ENCODE peak calls at places on chromosome 13, in four cellular contexts. P is bronchial epithelial cell, I is omental fat pad, O is neural crest cell. C is an unnamed sample.

GRCh38 chr13:107244241-107244640 is 676.3 kb upstream of the ARGLU1 start:
- DNase-seq in P (no peak), I (no peak), O (no peak), C (no peak)

GRCh38 chr13:37515226-37515625 is 83.3 kb downstream of the POSTN start:
- DNase-seq in P (no peak), I (no peak), O (no peak), C (no peak)

GRCh38 chr13:75384881-75385707 is 96.9 kb downstream of the TBC1D4 start:
- DNase-seq in P (no peak), I (no peak), O (no peak), C (no peak)

GRCh38 chr13:43676320-43676719 is 110.5 kb downstream of the ENOX1 start:
- DNase-seq in P (no peak), I (no peak), O (no peak), C (no peak)

GRCh38 chr13:27170521-27171243 is 929 bp downstream of the USP12 start:
- DNase-seq in P (no peak), I (no peak), O (peak; percentile 71), C (no peak)

GRCh38 chr13:108463365-108463764 is 166.0 kb upstream of the MYO16 start:
- DNase-seq in P (peak; percentile 98), I (no peak), O (no peak), C (peak; percentile 43)

GRCh38 chr13:113021391-113021790 is 52.4 kb downstream of the MCF2L start:
- DNase-seq in P (no peak), I (no peak), O (no peak), C (no peak)

GRCh38 chr13:19845758-19846157 is 17.7 kb downstream of the ZMYM5 start:
- DNase-seq in P (peak; percentile 98), I (no peak), O (no peak), C (peak; percentile 83)

GRCh38 chr13:27424246-27425150 is at the start of gene GTF3A:
- DNase-seq in P (peak; percentile 64), I (peak; percentile 51), O (peak; percentile 75), C (peak; percentile 65)

GRCh38 chr13:90547272-90547790 is 800.2 kb upstream of the MIR17HG start:
- DNase-seq in P (no peak), I (no peak), O (no peak), C (no peak)

GRCh38 chr13:91133941-91134772 is 213.3 kb upstream of the MIR17HG start:
- DNase-seq in P (peak; percentile 73), I (no peak), O (peak; percentile 53), C (no peak)

GRCh38 chr13:39422845-39423565 is 180.0 kb downstream of the LHFPL6 start:
- DNase-seq in P (peak; percentile 4), I (no peak), O (no peak), C (no peak)

GRCh38 chr13:64369121-64369520 is 2861.0 kb downstream of the PCDH9 start:
- DNase-seq in P (peak; percentile 8), I (no peak), O (no peak), C (no peak)

GRCh38 chr13:41454170-41454569 is 3.2 kb upstream of the RGCC start:
- DNase-seq in P (no peak), I (no peak), O (no peak), C (no peak)
- TF ChIP-seq CTCF in P (no peak), I (no peak), O (no peak), C (no peak)

GRCh38 chr13:98484289-98485219 is 92.4 kb downstream of the STK24 start:
- DNase-seq in P (peak; percentile 99), I (peak; percentile 77), O (peak; percentile 26), C (peak; percentile 82)

GRCh38 chr13:98485561-98485960 is 91.3 kb downstream of the STK24 start:
- DNase-seq in P (no peak), I (no peak), O (no peak), C (no peak)

GRCh38 chr13:98481511-98481951 is 95.4 kb downstream of the STK24 start:
- DNase-seq in P (no peak), I (no peak), O (no peak), C (no peak)

GRCh38 chr13:98482476-98483444 is 94.1 kb downstream of the STK24 start:
- DNase-seq in P (peak; percentile 44), I (no peak), O (no peak), C (peak; percentile 61)

GRCh38 chr13:98483636-98484288 is 93.1 kb downstream of the STK24 start:
- DNase-seq in P (no peak), I (no peak), O (no peak), C (no peak)
- TF ChIP-seq CTCF in P (no peak), I (no peak), O (no peak), C (no peak)

GRCh38 chr13:114038900-114039299 is 65.0 kb upstream of the C13orf46 start:
- DNase-seq in P (no peak), I (no peak), O (no peak), C (no peak)

GRCh38 chr13:114039471-114040141 is 65.7 kb upstream of the C13orf46 start:
- DNase-seq in P (no peak), I (no peak), O (no peak), C (no peak)

GRCh38 chr13:114038211-114038613 is 64.3 kb upstream of the C13orf46 start:
- DNase-seq in P (no peak), I (no peak), O (no peak), C (no peak)

GRCh38 chr13:114035583-114036501 is 62.0 kb upstream of the C13orf46 start:
- DNase-seq in P (no peak), I (no peak), O (no peak), C (no peak)

GRCh38 chr13:114037674-114038073 is 63.8 kb upstream of the C13orf46 start:
- DNase-seq in P (no peak), I (no peak), O (no peak), C (no peak)
- TF ChIP-seq CTCF in P (no peak), I (no peak), O (no peak), C (no peak)

GRCh38 chr13:80251403-80251802 is 89.5 kb downstream of the SPRY2 start:
- DNase-seq in P (peak; percentile 21), I (no peak), O (no peak), C (no peak)
- TF ChIP-seq CTCF in P (no peak), I (no peak), O (no peak), C (no peak)

GRCh38 chr13:94968040-94968756 is 255.9 kb upstream of the SOX21 start:
- DNase-seq in P (peak; percentile 6), I (no peak), O (peak; percentile 47), C (no peak)
- TF ChIP-seq CTCF in P (no peak), I (no peak), O (peak; percentile 15), C (no peak)

GRCh38 chr13:41059896-41060722 is 1.2 kb upstream of the WBP4 start:
- DNase-seq in P (peak; percentile 70), I (peak; percentile 79), O (peak; percentile 80), C (peak; percentile 72)
- TF ChIP-seq CTCF in P (peak; percentile 45), I (no peak), O (peak; percentile 37), C (peak; percentile 47)

C was measured in AG09319.